ENCODE peak calls at places on chromosomes 16 and 17, in eight cellular contexts. One of them, this sample, is unnamed. For H3K4me1 and H3K9me3, the result is how much of the 10 kb centered on the place peaks cover.

GRCh38 chr17:41711669-41712400 is at the start of gene GAST:
- DNase-seq in psoas muscle: no peak
- DNase-seq in mammary epithelial cell: no peak
- DNase-seq in upper lobe of right lung: no peak
- DNase-seq in tibial artery: no peak
- DNase-seq in uterus: no peak
- DNase-seq in A549: no peak
- DNase-seq in CD8-positive, alpha-beta T cell: no peak
- DNase-seq in this sample: no peak

GRCh38 chr17:30824002-30824355 is 513 bp downstream of the CRLF3 start:
- DNase-seq in upper lobe of right lung: no peak
- DNase-seq in psoas muscle: peak
- DNase-seq in A549: no peak
- DNase-seq in uterus: no peak
- DNase-seq in CD8-positive, alpha-beta T cell: peak
- DNase-seq in mammary epithelial cell: peak
- DNase-seq in tibial artery: peak
- DNase-seq in this sample: no peak

GRCh38 chr16:50153648-50154368 is 702 bp downstream of the TENT4B start:
- DNase-seq in upper lobe of right lung: peak
- DNase-seq in A549: no peak
- DNase-seq in psoas muscle: peak
- DNase-seq in mammary epithelial cell: peak
- DNase-seq in CD8-positive, alpha-beta T cell: peak
- DNase-seq in uterus: no peak
- DNase-seq in tibial artery: peak
- DNase-seq in this sample: no peak

GRCh38 chr17:79235808-79236207 is 161.2 kb downstream of the ENGASE start:
- DNase-seq in tibial artery: no peak
- DNase-seq in upper lobe of right lung: no peak
- DNase-seq in psoas muscle: no peak
- DNase-seq in mammary epithelial cell: no peak
- DNase-seq in uterus: no peak
- DNase-seq in A549: no peak
- DNase-seq in CD8-positive, alpha-beta T cell: no peak
- DNase-seq in this sample: no peak

GRCh38 chr16:55279598-55279997 is 44.4 kb upstream of the IRX6 start:
- DNase-seq in uterus: no peak
- DNase-seq in CD8-positive, alpha-beta T cell: no peak
- DNase-seq in upper lobe of right lung: no peak
- DNase-seq in psoas muscle: no peak
- DNase-seq in A549: no peak
- DNase-seq in tibial artery: no peak
- DNase-seq in mammary epithelial cell: no peak
- DNase-seq in this sample: no peak

GRCh38 chr17:2094891-2095535 is 40.1 kb downstream of the HIC1 start:
- DNase-seq in A549: peak
- DNase-seq in psoas muscle: no peak
- DNase-seq in mammary epithelial cell: no peak
- DNase-seq in CD8-positive, alpha-beta T cell: no peak
- DNase-seq in tibial artery: peak
- DNase-seq in uterus: peak
- DNase-seq in upper lobe of right lung: peak
- DNase-seq in this sample: peak

GRCh38 chr16:72241930-72242329 is 70.0 kb upstream of the PMFBP1 start:
- DNase-seq in A549: peak
- DNase-seq in upper lobe of right lung: no peak
- DNase-seq in psoas muscle: no peak
- DNase-seq in tibial artery: no peak
- DNase-seq in mammary epithelial cell: peak
- DNase-seq in CD8-positive, alpha-beta T cell: no peak
- DNase-seq in uterus: no peak
- DNase-seq in this sample: peak

GRCh38 chr16:5580320-5580719 is 482.7 kb upstream of the EEF2KMT start:
- DNase-seq in A549: no peak
- DNase-seq in upper lobe of right lung: no peak
- DNase-seq in mammary epithelial cell: no peak
- DNase-seq in CD8-positive, alpha-beta T cell: no peak
- DNase-seq in psoas muscle: no peak
- DNase-seq in tibial artery: no peak
- DNase-seq in uterus: no peak
- DNase-seq in this sample: no peak

GRCh38 chr16:56191807-56192643 is 736 bp downstream of the GNAO1 start:
- DNase-seq in upper lobe of right lung: no peak
- DNase-seq in mammary epithelial cell: no peak
- DNase-seq in tibial artery: no peak
- DNase-seq in psoas muscle: no peak
- DNase-seq in A549: no peak
- DNase-seq in CD8-positive, alpha-beta T cell: no peak
- DNase-seq in uterus: no peak
- DNase-seq in this sample: no peak

GRCh38 chr17:78748730-78749317 is 33.2 kb downstream of the CYTH1 start:
- DNase-seq in CD8-positive, alpha-beta T cell: peak
- DNase-seq in upper lobe of right lung: peak
- DNase-seq in A549: no peak
- DNase-seq in uterus: peak
- DNase-seq in psoas muscle: peak
- DNase-seq in tibial artery: peak
- DNase-seq in mammary epithelial cell: peak
- DNase-seq in this sample: peak

GRCh38 chr17:50203589-50204345 is 2.3 kb upstream of the COL1A1 start:
- DNase-seq in uterus: peak
- DNase-seq in upper lobe of right lung: no peak
- DNase-seq in psoas muscle: peak
- DNase-seq in tibial artery: peak
- DNase-seq in CD8-positive, alpha-beta T cell: no peak
- DNase-seq in mammary epithelial cell: no peak
- DNase-seq in A549: no peak
- DNase-seq in this sample: no peak

GRCh38 chr17:67399676-67400075 is 22.6 kb downstream of the PITPNC1 start:
- DNase-seq in A549: no peak
- DNase-seq in CD8-positive, alpha-beta T cell: no peak
- DNase-seq in upper lobe of right lung: no peak
- DNase-seq in mammary epithelial cell: no peak
- DNase-seq in psoas muscle: no peak
- DNase-seq in tibial artery: no peak
- DNase-seq in uterus: no peak
- DNase-seq in this sample: no peak
- H3K4me1 ChIP-seq in A549: under half
- H3K4me1 ChIP-seq in CD8-positive, alpha-beta T cell: half or more
- H3K4me1 ChIP-seq in upper lobe of right lung: under half
- H3K4me1 ChIP-seq in mammary epithelial cell: under half
- H3K4me1 ChIP-seq in psoas muscle: under half
- H3K4me1 ChIP-seq in tibial artery: under half
- H3K4me1 ChIP-seq in uterus: under half
- H3K4me1 ChIP-seq in this sample: under half

DNA sequence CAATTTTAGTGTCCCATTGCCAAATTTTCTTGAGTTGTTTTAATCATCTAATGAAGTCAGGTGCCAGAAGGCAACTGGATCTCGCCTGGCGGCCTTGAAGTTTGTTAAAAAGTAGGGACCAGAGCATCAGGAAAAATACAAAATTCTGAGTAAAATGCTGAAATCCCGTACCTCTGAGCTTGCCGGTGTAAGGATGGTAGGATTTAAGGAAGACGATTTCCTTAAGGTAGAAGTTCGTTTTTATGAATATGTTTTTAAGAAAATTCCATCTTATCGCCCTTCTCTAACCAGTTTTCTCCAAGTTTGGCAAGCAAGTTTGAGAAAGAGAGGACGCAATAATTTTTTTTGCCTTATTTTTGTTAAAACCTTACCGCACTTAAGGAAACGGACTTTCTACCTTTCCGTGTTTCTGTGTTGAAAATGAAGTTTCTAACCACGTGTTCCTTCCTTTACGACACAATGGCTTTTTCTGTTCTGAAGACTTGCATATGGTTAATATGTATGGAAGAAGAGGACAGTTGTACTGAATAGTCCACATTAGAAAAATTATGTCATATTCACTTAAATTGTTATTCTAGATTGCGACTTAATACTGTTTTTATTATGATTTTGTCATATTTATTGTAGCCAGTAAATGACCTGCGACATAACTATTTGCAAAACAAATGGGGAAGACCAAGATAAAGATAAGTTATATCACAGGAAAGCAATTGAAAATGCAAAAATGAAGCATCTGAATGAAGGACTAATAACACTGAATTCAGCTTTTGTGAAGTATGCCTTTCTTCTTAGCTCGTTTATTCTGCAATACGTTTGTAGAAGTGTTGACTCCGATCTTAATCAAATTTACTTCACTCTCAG is 886 bp downstream of the ATF7IP2 start:
- DNase-seq in uterus: no peak
- DNase-seq in upper lobe of right lung: no peak
- DNase-seq in tibial artery: no peak
- DNase-seq in CD8-positive, alpha-beta T cell: no peak
- DNase-seq in A549: peak
- DNase-seq in psoas muscle: no peak
- DNase-seq in mammary epithelial cell: peak
- DNase-seq in this sample: peak
- H3K9me3 ChIP-seq in uterus: under half
- H3K9me3 ChIP-seq in upper lobe of right lung: under half
- H3K9me3 ChIP-seq in tibial artery: under half
- H3K9me3 ChIP-seq in CD8-positive, alpha-beta T cell: under half
- H3K9me3 ChIP-seq in A549: under half
- H3K9me3 ChIP-seq in psoas muscle: under half
- H3K9me3 ChIP-seq in mammary epithelial cell: under half
- H3K9me3 ChIP-seq in this sample: under half

DNA sequence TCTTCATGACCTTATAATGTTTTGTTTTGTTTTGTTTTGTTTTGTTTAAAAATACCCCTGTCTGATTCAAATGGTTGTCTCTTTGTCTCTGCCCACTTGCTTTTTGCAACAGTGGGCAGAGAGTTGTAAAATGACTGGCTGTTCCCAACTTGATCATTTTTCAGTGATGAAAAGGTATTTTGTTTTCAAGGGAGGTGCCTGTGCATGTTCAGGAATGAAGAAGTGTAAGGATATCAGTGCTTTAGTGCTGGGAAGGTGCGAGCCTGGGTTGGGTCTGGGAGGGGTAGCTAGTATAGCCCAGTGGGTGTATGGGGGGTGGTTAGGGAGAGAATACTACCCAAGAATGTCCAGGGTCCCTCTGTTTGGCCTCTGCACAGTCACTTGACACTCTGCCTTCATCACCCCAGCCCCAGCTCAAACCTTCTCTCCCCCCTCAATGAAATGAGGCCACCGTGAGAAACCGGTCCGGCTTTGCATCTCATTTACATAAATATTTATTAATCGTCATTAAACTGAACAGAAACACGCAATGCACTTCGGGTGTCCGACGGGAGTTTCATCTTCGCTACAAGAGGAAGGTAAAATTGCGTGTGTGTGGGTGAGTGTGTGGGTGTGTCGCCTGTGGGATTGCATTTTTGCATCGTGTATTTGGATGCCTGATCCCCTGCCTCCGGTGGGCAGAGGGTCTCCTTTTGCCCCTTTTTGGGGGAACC is 4.3 kb downstream of the NEUROD2 start:
- DNase-seq in mammary epithelial cell: peak
- DNase-seq in A549: no peak
- DNase-seq in upper lobe of right lung: no peak
- DNase-seq in tibial artery: no peak
- DNase-seq in CD8-positive, alpha-beta T cell: no peak
- DNase-seq in uterus: no peak
- DNase-seq in psoas muscle: no peak
- DNase-seq in this sample: no peak
- H3K4me3 ChIP-seq in mammary epithelial cell: no peak
- H3K4me3 ChIP-seq in A549: no peak
- H3K4me3 ChIP-seq in upper lobe of right lung: no peak
- H3K4me3 ChIP-seq in tibial artery: no peak
- H3K4me3 ChIP-seq in CD8-positive, alpha-beta T cell: no peak
- H3K4me3 ChIP-seq in uterus: no peak
- H3K4me3 ChIP-seq in psoas muscle: no peak
- H3K4me3 ChIP-seq in this sample: no peak

DNA sequence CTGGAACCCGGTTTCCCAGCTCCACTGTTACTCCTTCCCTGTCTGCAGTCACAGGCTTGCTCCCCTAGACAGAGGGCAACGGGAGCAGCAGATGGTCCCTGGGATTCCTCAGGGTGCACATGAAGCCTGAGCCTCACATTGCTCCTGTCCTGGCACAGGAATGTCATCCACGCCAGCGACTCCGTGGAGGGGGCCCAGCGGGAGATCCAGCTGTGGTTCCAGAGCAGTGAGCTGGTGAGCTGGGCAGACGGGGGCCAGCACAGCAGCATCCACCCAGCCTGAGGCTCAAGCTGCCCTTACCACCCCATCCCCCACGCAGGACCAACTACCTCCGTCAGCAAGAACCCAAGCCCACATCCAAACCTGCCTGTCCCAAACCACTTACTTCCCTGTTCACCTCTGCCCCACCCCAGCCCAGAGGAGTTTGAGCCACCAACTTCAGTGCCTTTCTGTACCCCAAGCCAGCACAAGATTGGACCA is 1.6 kb upstream of the DECR2 start:
- DNase-seq in CD8-positive, alpha-beta T cell: no peak
- DNase-seq in uterus: peak
- DNase-seq in upper lobe of right lung: no peak
- DNase-seq in mammary epithelial cell: no peak
- DNase-seq in A549: peak
- DNase-seq in tibial artery: no peak
- DNase-seq in psoas muscle: no peak
- DNase-seq in this sample: no peak
- H3K4me1 ChIP-seq in CD8-positive, alpha-beta T cell: under half
- H3K4me1 ChIP-seq in uterus: under half
- H3K4me1 ChIP-seq in upper lobe of right lung: under half
- H3K4me1 ChIP-seq in mammary epithelial cell: under half
- H3K4me1 ChIP-seq in A549: under half
- H3K4me1 ChIP-seq in tibial artery: under half
- H3K4me1 ChIP-seq in psoas muscle: under half
- H3K4me1 ChIP-seq in this sample: under half

DNA sequence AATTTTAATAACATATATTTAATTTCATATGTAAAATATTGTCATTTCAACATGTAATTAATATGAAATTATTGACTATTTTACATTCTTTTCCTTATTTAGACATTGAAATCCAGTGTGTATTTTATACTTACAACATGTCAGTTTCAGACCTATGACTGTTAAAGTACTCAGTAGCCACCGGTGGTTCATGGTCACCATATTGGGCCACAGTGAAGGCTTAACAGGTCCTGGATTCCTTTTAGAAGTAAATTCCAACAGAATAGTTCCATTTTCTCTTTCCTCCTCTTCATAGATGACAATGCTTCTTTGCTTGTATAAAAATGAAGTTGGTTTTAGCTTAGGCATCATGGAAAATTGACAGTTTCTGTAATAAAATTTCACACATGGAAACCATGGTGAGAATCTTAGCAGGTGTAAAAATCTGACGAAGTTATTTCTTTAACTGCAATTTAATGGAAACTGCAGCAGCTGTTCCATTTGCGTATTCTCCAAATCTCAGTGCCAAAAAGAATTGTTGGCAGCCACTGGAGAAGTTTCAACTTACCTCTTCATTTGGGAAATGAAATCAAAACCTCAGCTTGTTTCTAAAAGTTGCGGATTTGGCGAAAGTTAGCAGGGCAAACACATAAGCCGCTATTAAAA is 231.0 kb downstream of the CDH13 start:
- DNase-seq in CD8-positive, alpha-beta T cell: no peak
- DNase-seq in uterus: no peak
- DNase-seq in mammary epithelial cell: no peak
- DNase-seq in A549: no peak
- DNase-seq in tibial artery: no peak
- DNase-seq in psoas muscle: no peak
- DNase-seq in upper lobe of right lung: no peak
- DNase-seq in this sample: no peak
- H3K9me3 ChIP-seq in CD8-positive, alpha-beta T cell: under half
- H3K9me3 ChIP-seq in uterus: under half
- H3K9me3 ChIP-seq in mammary epithelial cell: under half
- H3K9me3 ChIP-seq in A549: under half
- H3K9me3 ChIP-seq in tibial artery: under half
- H3K9me3 ChIP-seq in psoas muscle: under half
- H3K9me3 ChIP-seq in upper lobe of right lung: under half
- H3K9me3 ChIP-seq in this sample: under half

GRCh38 chr16:79301036-79301435 is 299.5 kb downstream of the MAF start:
- DNase-seq in upper lobe of right lung: no peak
- DNase-seq in psoas muscle: no peak
- DNase-seq in uterus: no peak
- DNase-seq in tibial artery: no peak
- DNase-seq in CD8-positive, alpha-beta T cell: no peak
- DNase-seq in mammary epithelial cell: no peak
- DNase-seq in A549: no peak
- DNase-seq in this sample: no peak
- H3K4me3 ChIP-seq in upper lobe of right lung: no peak
- H3K4me3 ChIP-seq in psoas muscle: no peak
- H3K4me3 ChIP-seq in uterus: no peak
- H3K4me3 ChIP-seq in tibial artery: no peak
- H3K4me3 ChIP-seq in CD8-positive, alpha-beta T cell: no peak
- H3K4me3 ChIP-seq in mammary epithelial cell: no peak
- H3K4me3 ChIP-seq in A549: no peak
- H3K4me3 ChIP-seq in this sample: no peak

This sample was measured in small intestine.